ENCODE peak calls at places on chromosomes 1 and 21, in six cellular contexts. P, G, T, I, N and V are unnamed samples.

GRCh38 chr1:120133228-120133927 is 42.9 kb downstream of the SEC22B start:
- DNase-seq in P (no peak), G (no peak), T (no peak), I (no peak), N (no peak), V (no peak)

GRCh38 chr1:16324456-16324890 is 27.8 kb downstream of the FBXO42 start:
- DNase-seq in P (no peak), G (no peak), T (no peak), I (no peak), N (peak; percentile 53), V (no peak)

GRCh38 chr1:9822897-9823692 is 670 bp downstream of the CLSTN1 start:
- DNase-seq in P (peak; percentile 80), G (no peak), T (no peak), I (peak; percentile 49), N (no peak), V (peak; percentile 74)

GRCh38 chr1:43232071-43232470 is 37.7 kb upstream of the TMEM125 start:
- DNase-seq in P (no peak), G (no peak), T (no peak), I (no peak), N (no peak), V (no peak)

GRCh38 chr21:37253991-37254390 is 13.1 kb downstream of the VPS26C start:
- DNase-seq in P (no peak), G (no peak), T (no peak), I (no peak), N (no peak), V (no peak)

GRCh38 chr1:67888707-67889106 is 55.4 kb upstream of the GNG12 start:
- DNase-seq in P (no peak), G (no peak), T (no peak), I (no peak), N (no peak), V (no peak)

GRCh38 chr1:12153181-12153785 is 13.5 kb upstream of the TNFRSF1B start:
- DNase-seq in P (peak; percentile 88), G (no peak), T (peak; percentile 71), I (peak; percentile 61), N (no peak), V (no peak)

GRCh38 chr1:38527373-38527966 is 332.1 kb downstream of the RRAGC start:
- DNase-seq in P (no peak), G (no peak), T (peak; percentile 21), I (peak; percentile 22), N (no peak), V (no peak)

GRCh38 chr1:33298623-33299277 is 22.1 kb downstream of the A3GALT2 start:
- DNase-seq in P (peak; percentile 91), G (peak; percentile 69), T (peak; percentile 38), I (peak; percentile 67), N (no peak), V (no peak)

GRCh38 chr1:13694886-13695684 is 4.9 kb upstream of the PRDM2 start:
- DNase-seq in P (no peak), G (no peak), T (no peak), I (no peak), N (no peak), V (no peak)

GRCh38 chr1:13699936-13700520 is at the start of gene PRDM2:
- DNase-seq in P (peak; percentile 92), G (peak; percentile 43), T (peak; percentile 26), I (peak; percentile 50), N (no peak), V (peak; percentile 74)

GRCh38 chr1:13699510-13699909 is 478 bp upstream of the PRDM2 start:
- DNase-seq in P (no peak), G (no peak), T (no peak), I (peak; percentile 30), N (no peak), V (no peak)

GRCh38 chr1:13700521-13701273 is 709 bp downstream of the PRDM2 start:
- DNase-seq in P (peak; percentile 87), G (no peak), T (peak; percentile 32), I (peak; percentile 46), N (no peak), V (no peak)

DNA sequence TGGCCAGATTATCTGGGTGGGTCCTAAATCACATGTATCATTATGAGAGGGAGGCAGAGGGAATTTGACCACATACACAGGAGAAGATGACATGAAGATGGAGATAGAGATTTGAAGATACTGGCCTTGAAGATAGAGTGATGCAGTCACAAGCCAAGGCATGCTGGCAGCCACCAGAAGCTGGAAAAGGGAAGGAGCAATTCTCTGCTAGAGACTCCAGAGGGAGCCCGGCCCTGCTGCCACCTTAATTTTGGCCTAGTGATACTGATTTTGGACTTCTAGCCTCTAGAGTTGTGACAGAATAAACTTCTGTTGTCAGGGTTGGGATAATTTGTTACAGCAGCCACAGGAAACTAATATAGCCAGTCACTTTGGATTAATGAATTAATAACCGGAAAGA is 2.2 kb upstream of the PRDM2 start:
- DNase-seq in P (no peak), G (no peak), T (no peak), I (no peak), N (no peak), V (no peak)
- TF ChIP-seq CTCF in P (no peak), G (no peak), T (no peak), I (no peak), N (no peak), V (no peak)

GRCh38 chr1:161399257-161399998 is 31.8 kb upstream of the CFAP126 start:
- DNase-seq in P (peak; percentile 94), G (peak; percentile 85), T (peak; percentile 86), I (peak; percentile 93), N (no peak), V (peak; percentile 90)
- TF ChIP-seq CTCF in P (peak; percentile 37), G (peak; percentile 67), T (peak; percentile 13), I (peak; percentile 31), N (peak; percentile 43), V (peak; percentile 73)

DNA sequence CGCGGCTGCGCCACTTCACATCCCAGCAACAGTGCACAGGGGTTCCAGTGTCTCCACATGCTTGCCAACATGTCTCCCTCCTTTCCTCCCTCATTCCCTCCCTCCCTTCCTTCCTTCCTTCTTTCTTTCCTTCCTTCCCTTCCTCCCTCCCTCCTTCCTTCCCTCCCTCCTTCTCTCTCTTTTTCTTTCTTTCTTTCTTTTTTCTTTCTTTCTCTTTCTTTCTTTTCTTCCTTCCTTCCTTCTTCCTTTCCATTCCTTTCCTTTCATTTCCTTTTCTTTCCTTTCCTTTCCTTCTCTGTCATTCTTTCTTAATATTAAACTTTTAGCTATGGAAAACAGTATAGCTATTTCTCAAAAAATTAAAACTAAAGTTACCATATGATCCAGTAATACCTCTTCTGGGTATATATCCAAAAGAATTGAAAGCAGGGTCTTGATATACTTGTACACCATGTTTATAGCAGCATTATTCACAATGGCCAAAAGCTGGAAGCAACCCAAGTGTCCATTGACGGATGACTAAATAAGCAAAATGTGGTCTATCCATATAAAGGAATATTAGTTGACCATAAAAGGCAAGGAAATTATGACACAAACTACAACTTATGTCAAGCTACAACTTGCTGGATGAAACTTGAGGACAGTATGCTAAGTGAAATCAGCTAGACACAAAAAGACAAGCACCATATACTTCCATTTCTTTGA is 55.0 kb upstream of the TLR5 start:
- DNase-seq in P (no peak), G (no peak), T (no peak), I (no peak), N (no peak), V (no peak)
- TF ChIP-seq CTCF in P (no peak), G (no peak), T (no peak), I (no peak), N (no peak), V (no peak)

GRCh38 chr1:34858901-34859441 is 578 bp downstream of the SMIM12 start:
- DNase-seq in P (no peak), G (no peak), T (no peak), I (peak; percentile 28), N (no peak), V (no peak)
- TF ChIP-seq CTCF in P (no peak), G (no peak), T (no peak), I (no peak), N (no peak), V (no peak)

GRCh38 chr1:35452086-35452485 is 105.1 kb downstream of the KIAA0319L start:
- DNase-seq in P (no peak), G (no peak), T (no peak), I (peak; percentile 24), N (no peak), V (no peak)
- TF ChIP-seq CTCF in P (no peak), G (no peak), T (no peak), I (no peak), N (no peak), V (no peak)

DNA sequence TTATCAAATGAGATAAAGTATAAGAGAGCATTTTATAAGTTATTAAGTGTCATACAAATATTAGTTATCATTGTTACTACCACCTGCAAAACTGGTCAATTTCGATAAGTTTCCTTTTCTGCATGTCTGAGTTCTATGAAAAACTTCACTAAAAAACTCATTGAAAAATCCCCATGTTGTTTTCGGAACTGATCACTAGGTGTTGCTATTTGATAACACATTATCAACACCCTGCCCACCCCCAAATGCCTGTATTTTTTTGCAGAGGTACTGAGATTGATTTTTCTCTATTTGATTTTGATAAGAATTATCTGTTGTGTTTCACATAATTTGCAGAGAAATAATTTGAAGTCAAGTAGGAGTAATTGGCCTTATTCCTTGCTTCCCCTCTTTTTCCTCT is 22.1 kb upstream of the DISP1 start:
- DNase-seq in P (no peak), G (no peak), T (no peak), I (no peak), N (no peak), V (no peak)
- TF ChIP-seq CTCF in P (peak; percentile 22), G (peak; percentile 80), T (no peak), I (peak; percentile 37), N (peak; percentile 50), V (peak; percentile 82)

GRCh38 chr1:24142546-24143431 is at the start of gene IL22RA1:
- DNase-seq in P (no peak), G (no peak), T (peak; percentile 89), I (peak; percentile 90), N (no peak), V (no peak)
- TF ChIP-seq CTCF in P (no peak), G (no peak), T (no peak), I (no peak), N (no peak), V (no peak)

GRCh38 chr1:13703558-13704485 is 3.8 kb downstream of the PRDM2 start:
- DNase-seq in P (no peak), G (no peak), T (no peak), I (no peak), N (no peak), V (no peak)
- TF ChIP-seq CTCF in P (no peak), G (peak; percentile 47), T (no peak), I (no peak), N (no peak), V (peak; percentile 60)